ENCODE peak calls at places on chromosomes 16 and 17, in ten cellular contexts. I is transverse colon, E is dorsolateral prefrontal cortex, S is AG09309, Z is OCI-LY7, M is endodermal cell, N is ascending aorta, W is fibroblast of pulmonary artery, X is GM06990, L is AG09319. P is an unnamed sample.

GRCh38 chr16:71303938-71304337 is 14.7 kb upstream of the CMTR2 start:
- DNase-seq in N (no peak), L (no peak), M (no peak), E (no peak), X (no peak), Z (no peak), W (no peak), I (no peak), S (no peak), P (no peak)

GRCh38 chr16:29986231-29986630 is 9.2 kb downstream of the HIRIP3 start:
- DNase-seq in W (no peak), S (no peak), X (no peak), N (no peak), L (no peak), I (no peak), M (no peak), E (no peak), Z (no peak), P (no peak)

GRCh38 chr17:76597156-76598003 is 11.7 kb upstream of the ST6GALNAC2 start:
- DNase-seq in I (no peak), W (no peak), M (no peak), Z (peak), S (no peak), E (no peak), L (no peak), X (no peak), N (no peak), P (no peak)

GRCh38 chr17:11550431-11550830 is 47.8 kb upstream of the DNAH9 start:
- DNase-seq in S (no peak), M (no peak), L (no peak), E (no peak), X (no peak), Z (no peak), I (no peak), N (no peak), W (no peak), P (no peak)

GRCh38 chr16:8627456-8627855 is 6.0 kb downstream of the METTL22 start:
- DNase-seq in X (no peak), S (no peak), M (no peak), I (no peak), L (no peak), E (no peak), W (no peak), N (no peak), Z (no peak), P (no peak)

GRCh38 chr16:49828545-49829267 is 27.2 kb downstream of the ZNF423 start:
- DNase-seq in I (no peak), S (no peak), X (no peak), E (no peak), L (no peak), W (no peak), N (no peak), M (no peak), Z (no peak), P (no peak)

GRCh38 chr17:50035421-50035879 is 20.5 kb upstream of the ITGA3 start:
- DNase-seq in E (no peak), Z (no peak), S (no peak), W (no peak), L (no peak), M (no peak), X (no peak), N (no peak), I (no peak), P (peak)

GRCh38 chr17:33560165-33560564 is 267.1 kb upstream of the ASIC2 start:
- DNase-seq in N (no peak), I (no peak), M (no peak), L (no peak), Z (no peak), S (no peak), E (no peak), W (peak), X (no peak), P (no peak)

GRCh38 chr17:79104898-79105600 is 30.4 kb downstream of the ENGASE start:
- DNase-seq in L (no peak), S (no peak), X (no peak), Z (peak), W (no peak), E (no peak), I (no peak), N (no peak), M (peak), P (no peak)
- TF ChIP-seq CTCF in L (no peak), S (no peak), X (peak), Z (peak), W (no peak), E (no peak), I (no peak), N (no peak), M (no peak), P (no peak)

GRCh38 chr16:76268824-76269223 is 8.4 kb upstream of the CNTNAP4 start:
- DNase-seq in Z (no peak), M (no peak), N (no peak), L (no peak), E (no peak), I (no peak), X (no peak), W (no peak), S (no peak), P (no peak)

DNA sequence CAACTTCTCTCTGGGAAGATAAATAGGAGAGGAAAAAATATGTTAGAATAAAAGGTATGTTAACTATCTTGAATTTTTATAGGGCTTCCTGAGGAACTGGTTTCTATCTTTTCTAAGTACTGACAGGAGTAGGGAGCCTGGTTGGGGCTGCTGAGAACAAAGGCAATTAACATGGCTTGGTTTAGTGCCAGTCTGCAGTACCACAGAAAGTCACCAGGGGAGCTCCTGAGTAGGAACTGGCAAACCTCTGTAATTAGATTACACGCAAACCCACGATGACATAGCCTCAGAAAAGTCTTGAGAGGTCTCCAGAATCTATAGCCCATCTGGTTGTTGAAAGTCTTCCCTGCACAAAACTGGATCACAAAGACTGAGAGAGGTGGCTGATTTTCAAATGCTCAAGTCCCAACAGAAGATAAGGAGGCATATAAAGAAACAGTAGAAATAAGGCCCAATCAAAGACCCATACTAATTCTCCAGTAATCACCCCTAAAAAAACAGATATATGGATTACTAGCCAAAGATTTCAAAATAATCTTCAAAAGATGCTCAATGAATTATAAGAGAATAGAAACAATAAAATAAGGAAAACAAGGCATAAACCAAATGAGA is 11.7 kb upstream of the CNTNAP4 start:
- DNase-seq in S (no peak), M (peak), Z (peak), X (no peak), N (no peak), E (no peak), W (peak), I (peak), L (no peak), P (peak)
- TF ChIP-seq CTCF in S (no peak), M (peak), Z (peak), X (peak), N (no peak), E (peak), W (peak), I (no peak), L (no peak), P (peak)

GRCh38 chr16:67919618-67920210 is 11.9 kb downstream of the CTRL start:
- DNase-seq in Z (peak), N (no peak), X (no peak), E (no peak), L (no peak), M (no peak), S (no peak), W (no peak), I (no peak), P (no peak)
- TF ChIP-seq CTCF in Z (peak), N (no peak), X (no peak), E (no peak), L (no peak), M (peak), S (no peak), W (no peak), I (no peak), P (no peak)

DNA sequence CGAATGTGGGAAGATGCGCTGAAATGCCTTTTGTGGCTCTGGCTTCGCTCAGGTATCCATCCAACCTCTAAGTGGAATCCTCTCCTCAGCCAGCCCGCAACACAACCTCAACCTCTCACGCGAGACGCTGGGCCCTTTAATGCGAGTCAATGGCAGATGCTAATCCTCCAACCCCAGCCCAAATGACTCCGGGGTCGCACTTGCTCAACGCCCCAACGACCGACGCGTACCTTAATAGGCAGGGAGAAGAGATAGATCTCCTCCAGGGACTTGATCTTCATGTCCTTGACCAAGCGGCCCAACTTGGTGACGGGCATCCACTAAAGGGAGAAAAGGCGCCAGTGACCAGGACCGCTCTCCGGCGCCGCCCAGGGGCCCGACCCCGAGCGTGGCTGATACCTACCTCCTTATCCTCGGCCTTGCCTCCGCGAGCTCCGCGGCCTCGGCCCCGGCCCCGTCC is 550 bp downstream of the RPS2 start:
- DNase-seq in E (no peak), N (no peak), Z (peak), M (no peak), L (no peak), X (peak), S (no peak), W (peak), I (no peak), P (no peak)
- TF ChIP-seq CTCF in E (no peak), N (no peak), Z (peak), M (peak), L (no peak), X (peak), S (no peak), W (no peak), I (no peak), P (peak)

P was measured in GM10248.